ENCODE peak calls at places on chromosome 11, in seven cellular contexts. Y is hippocampal formation; J is activated T-helper 9 cell treated with anti-CD3 and anti-CD28 coated beads, Interleukin-2, amount 50 U/mL, for 16 hours; S is astrocyte of the hippocampus; O is stimulated activated CD8-positive, alpha-beta memory T cell treated with anti-CD3 and anti-CD28 coated beads, Interleukin-7, amount 100 ng/mL, for 1 hour; B is activated CD4-positive, alpha-beta T cell treated with anti-CD3 and anti-CD28 coated beads, Interleukin-2, amount 10 ng/mL, durations not matched to agents 7 days and 5 days; R is SW 1271. H is an unnamed sample.

GRCh38 chr11:119829407-119829806 is 100.4 kb upstream of the NECTIN1 start:
- DNase-seq in Y (no peak), S (no peak), B (no peak), J (no peak), R (no peak), O (no peak), H (no peak)

GRCh38 chr11:104254347-104254746 is 90.4 kb upstream of the PDGFD start:
- DNase-seq in Y (no peak), J (no peak), B (peak), O (no peak), S (peak), R (peak), H (no peak)

GRCh38 chr11:17275376-17276235 is 933 bp upstream of the NUCB2 start:
- DNase-seq in R (no peak), B (no peak), O (no peak), S (no peak), J (no peak), Y (no peak), H (no peak)

GRCh38 chr11:92782806-92783205 is 186.6 kb upstream of the MTNR1B start:
- DNase-seq in B (no peak), Y (no peak), O (no peak), R (no peak), S (peak), J (no peak), H (no peak)

GRCh38 chr11:2475151-2475918 is 30.5 kb downstream of the KCNQ1 start:
- DNase-seq in R (no peak), B (no peak), S (no peak), J (no peak), O (no peak), Y (no peak), H (no peak)

GRCh38 chr11:33620423-33621120 is 80.1 kb downstream of the C11orf91 start:
- DNase-seq in S (peak), J (no peak), R (no peak), B (no peak), Y (no peak), O (no peak), H (no peak)

GRCh38 chr11:8403310-8403709 is 139.6 kb upstream of the LMO1 start:
- DNase-seq in Y (no peak), J (no peak), B (no peak), R (no peak), O (no peak), S (peak), H (no peak)

GRCh38 chr11:34281256-34281655 is 76.6 kb downstream of the ABTB2 start:
- DNase-seq in S (no peak), J (no peak), R (no peak), Y (no peak), B (no peak), O (no peak), H (no peak)

GRCh38 chr11:3096909-3097395 is 39.7 kb upstream of the CARS1 start:
- DNase-seq in Y (no peak), S (no peak), J (no peak), B (no peak), R (no peak), O (no peak), H (no peak)

GRCh38 chr11:17528181-17528691 is 16.0 kb downstream of the USH1C start:
- DNase-seq in S (peak), B (peak), O (no peak), J (no peak), Y (peak), R (no peak), H (no peak)

GRCh38 chr11:19567996-19568395 is 144.6 kb upstream of the NAV2 start:
- DNase-seq in Y (no peak), J (no peak), S (no peak), R (no peak), B (no peak), O (no peak), H (no peak)

GRCh38 chr11:8341966-8342365 is 78.3 kb upstream of the LMO1 start:
- DNase-seq in B (no peak), Y (no peak), O (no peak), J (no peak), R (no peak), S (no peak), H (no peak)

GRCh38 chr11:46200537-46201281 is 76.8 kb upstream of the CREB3L1 start:
- DNase-seq in O (no peak), R (no peak), Y (no peak), B (no peak), J (no peak), S (peak), H (no peak)

GRCh38 chr11:128716661-128717210 is 22.9 kb downstream of the FLI1 start:
- DNase-seq in S (peak), R (no peak), B (peak), O (no peak), Y (no peak), J (no peak), H (no peak)

H was measured in activated B cell treated with CpG ODN at 0.5 μM for 24 hours.